ENCODE peak calls at places on chromosomes 6 and 20, in eight cellular contexts. M, Q, H, K, D, S, F and L are unnamed samples.

GRCh38 chr20:9609892-9610502 is 95.6 kb downstream of the LAMP5 start:
- DNase-seq in M (peak), Q (peak), H (no peak), K (peak), D (peak), S (no peak), F (peak), L (peak)

GRCh38 chr6:140671926-140672325 is 1297.5 kb upstream of the CITED2 start:
- DNase-seq in M (peak), Q (no peak), H (no peak), K (peak), D (no peak), S (no peak), F (no peak), L (no peak)

GRCh38 chr20:16580127-16580526 is 6.9 kb upstream of the KIF16B start:
- DNase-seq in M (peak), Q (no peak), H (no peak), K (no peak), D (peak), S (no peak), F (no peak), L (no peak)

GRCh38 chr20:12535316-12535715 is 473.5 kb upstream of the SPTLC3 start:
- DNase-seq in M (no peak), Q (no peak), H (no peak), K (peak), D (no peak), S (no peak), F (no peak), L (no peak)

GRCh38 chr20:25508083-25508770 is 77.1 kb downstream of the NINL start:
- DNase-seq in M (peak), Q (no peak), H (no peak), K (peak), D (peak), S (peak), F (no peak), L (no peak)

GRCh38 chr20:4046926-4047325 is 31.6 kb upstream of the RNF24 start:
- DNase-seq in M (no peak), Q (no peak), H (no peak), K (no peak), D (no peak), S (no peak), F (no peak), L (peak)

GRCh38 chr6:24403501-24403824 is 727 bp downstream of the MRS2 start:
- DNase-seq in M (no peak), Q (no peak), H (no peak), K (no peak), D (no peak), S (no peak), F (no peak), L (no peak)

GRCh38 chr20:63737940-63738686 is 1.5 kb upstream of the SLC2A4RG start:
- DNase-seq in M (no peak), Q (no peak), H (peak), K (no peak), D (no peak), S (no peak), F (peak), L (no peak)

GRCh38 chr6:34179106-34179720 is 33.3 kb upstream of the GRM4 start:
- DNase-seq in M (no peak), Q (no peak), H (no peak), K (no peak), D (no peak), S (no peak), F (no peak), L (no peak)

GRCh38 chr20:50456452-50457324 is 53.5 kb upstream of the PTPN1 start:
- DNase-seq in M (no peak), Q (no peak), H (no peak), K (no peak), D (no peak), S (no peak), F (no peak), L (no peak)

GRCh38 chr6:91299544-91300491 is 712.9 kb upstream of the MAP3K7 start:
- DNase-seq in M (no peak), Q (no peak), H (no peak), K (peak), D (no peak), S (no peak), F (no peak), L (no peak)

GRCh38 chr6:113291751-113292445 is 565.2 kb upstream of the MARCKS start:
- DNase-seq in M (no peak), Q (no peak), H (no peak), K (no peak), D (no peak), S (no peak), F (no peak), L (no peak)

GRCh38 chr20:9532069-9532809 is 17.8 kb downstream of the LAMP5 start:
- DNase-seq in M (peak), Q (no peak), H (no peak), K (peak), D (no peak), S (no peak), F (no peak), L (no peak)